ENCODE peak calls at places on chromosomes 11 and 22, in ten cellular contexts. M is glutamatergic neuron, N is body of pancreas, J is uterus, U is epithelial cell of esophagus, G is brain microvascular endothelial cell, Y is dorsolateral prefrontal cortex, B is IMR-90, W is suprapubic skin, Z is vagina. I is an unnamed sample.

GRCh38 chr11:111097191-111097590 is 148.3 kb upstream of the POU2AF2 start:
- DNase-seq in M (no peak), N (peak; percentile 42), J (peak; percentile 57), U (peak; percentile 50), G (no peak), Y (no peak), B (peak; percentile 62), W (no peak), Z (no peak), I (peak; percentile 48)

GRCh38 chr11:44178381-44178780 is 82.9 kb downstream of the EXT2 start:
- DNase-seq in M (no peak), N (no peak), J (no peak), U (no peak), G (peak; percentile 40), Y (no peak), B (peak; percentile 61), W (no peak), Z (no peak), I (no peak)

GRCh38 chr11:119414734-119415133 is 8.2 kb downstream of the THY1 start:
- DNase-seq in M (no peak), N (no peak), J (no peak), U (no peak), G (no peak), Y (no peak), B (no peak), W (no peak), Z (no peak), I (no peak)

GRCh38 chr11:45646275-45646970 is 19.0 kb downstream of the CHST1 start:
- DNase-seq in M (no peak), N (no peak), J (no peak), U (peak; percentile 35), G (peak; percentile 40), Y (no peak), B (peak; percentile 22), W (no peak), Z (no peak), I (no peak)

GRCh38 chr11:63573881-63574855 is 11.0 kb upstream of the PLAAT2 start:
- DNase-seq in M (no peak), N (peak; percentile 56), J (peak; percentile 49), U (no peak), G (peak; percentile 87), Y (no peak), B (peak; percentile 85), W (no peak), Z (no peak), I (no peak)

GRCh38 chr11:128686745-128687177 is 7.1 kb upstream of the FLI1 start:
- DNase-seq in M (peak; percentile 48), N (peak; percentile 40), J (peak; percentile 22), U (peak; percentile 77), G (peak; percentile 35), Y (no peak), B (peak; percentile 50), W (no peak), Z (no peak), I (no peak)

GRCh38 chr11:73916435-73916834 is 34.4 kb upstream of the DNAJB13 start:
- DNase-seq in M (no peak), N (peak; percentile 45), J (no peak), U (peak; percentile 21), G (no peak), Y (no peak), B (peak; percentile 53), W (no peak), Z (no peak), I (no peak)

GRCh38 chr11:23124996-23125395 is 264.7 kb upstream of the CCDC179 start:
- DNase-seq in M (no peak), N (peak; percentile 10), J (no peak), U (no peak), G (no peak), Y (no peak), B (no peak), W (no peak), Z (no peak), I (no peak)

GRCh38 chr11:73225001-73225686 is 7.1 kb downstream of the P2RY2 start:
- DNase-seq in M (peak; percentile 6), N (no peak), J (peak; percentile 4), U (no peak), G (no peak), Y (no peak), B (no peak), W (peak; percentile 28), Z (no peak), I (no peak)

GRCh38 chr11:316031-316701 is 2.3 kb downstream of the IFITM1 start:
- DNase-seq in M (no peak), N (no peak), J (peak; percentile 37), U (no peak), G (no peak), Y (no peak), B (no peak), W (peak; percentile 72), Z (no peak), I (no peak)

GRCh38 chr11:122023614-122024250 is 92.3 kb downstream of the BLID start:
- DNase-seq in M (no peak), N (no peak), J (no peak), U (no peak), G (no peak), Y (no peak), B (no peak), W (no peak), Z (no peak), I (no peak)

GRCh38 chr11:101867951-101868350 is 46.9 kb upstream of the CEP126 start:
- DNase-seq in M (no peak), N (no peak), J (no peak), U (no peak), G (peak; percentile 25), Y (no peak), B (peak; percentile 58), W (no peak), Z (no peak), I (no peak)

DNA sequence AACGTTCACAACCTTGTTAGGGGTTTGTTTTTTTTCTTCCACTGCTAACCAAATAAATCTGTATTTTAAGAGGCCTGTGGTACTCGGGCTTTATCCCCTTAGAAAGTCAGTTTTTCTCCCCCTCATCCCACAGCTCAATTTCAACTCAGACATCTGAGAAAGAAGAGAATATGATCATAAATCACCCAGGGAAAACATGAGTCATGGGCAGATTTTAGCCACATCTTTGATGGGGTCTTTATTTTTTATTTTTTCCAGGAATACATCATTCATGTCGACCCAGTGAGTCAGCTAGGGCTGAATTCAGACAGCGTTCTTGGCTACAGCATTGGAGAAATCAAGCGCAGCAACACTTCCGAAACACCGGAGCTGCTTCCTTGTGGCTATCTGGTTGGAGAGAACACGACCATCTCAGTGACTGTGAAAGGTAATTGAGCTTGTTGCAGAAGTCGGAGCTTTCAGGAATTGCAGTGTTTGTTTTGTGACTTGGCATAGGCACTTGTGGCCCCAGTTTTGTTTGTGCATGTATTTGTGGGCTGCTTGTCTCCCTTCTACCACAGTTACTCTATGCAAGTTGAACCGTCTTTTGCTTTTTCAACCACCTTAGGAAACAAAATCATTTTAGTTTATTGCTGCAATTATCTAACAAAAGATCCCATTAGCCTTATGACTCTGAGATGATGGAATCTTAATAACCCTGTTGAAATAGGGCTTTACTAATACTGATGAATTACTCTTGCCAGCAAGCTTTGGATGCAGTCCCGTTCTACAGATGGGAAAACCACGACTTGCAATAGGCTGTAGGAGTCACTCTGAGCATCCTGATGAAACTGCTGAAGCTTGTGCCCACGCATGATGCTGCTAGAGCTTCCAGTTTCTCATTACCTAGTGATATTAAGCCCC is 62.7 kb downstream of the DBX1 start:
- DNase-seq in M (no peak), N (no peak), J (peak; percentile 69), U (no peak), G (peak; percentile 92), Y (no peak), B (peak; percentile 93), W (no peak), Z (no peak), I (no peak)
- TF ChIP-seq CTCF in M (no peak), N (no peak), J (no peak), U (no peak), G (no peak), Y (no peak), B (no peak), W (no peak), Z (no peak), I (no peak)

DNA sequence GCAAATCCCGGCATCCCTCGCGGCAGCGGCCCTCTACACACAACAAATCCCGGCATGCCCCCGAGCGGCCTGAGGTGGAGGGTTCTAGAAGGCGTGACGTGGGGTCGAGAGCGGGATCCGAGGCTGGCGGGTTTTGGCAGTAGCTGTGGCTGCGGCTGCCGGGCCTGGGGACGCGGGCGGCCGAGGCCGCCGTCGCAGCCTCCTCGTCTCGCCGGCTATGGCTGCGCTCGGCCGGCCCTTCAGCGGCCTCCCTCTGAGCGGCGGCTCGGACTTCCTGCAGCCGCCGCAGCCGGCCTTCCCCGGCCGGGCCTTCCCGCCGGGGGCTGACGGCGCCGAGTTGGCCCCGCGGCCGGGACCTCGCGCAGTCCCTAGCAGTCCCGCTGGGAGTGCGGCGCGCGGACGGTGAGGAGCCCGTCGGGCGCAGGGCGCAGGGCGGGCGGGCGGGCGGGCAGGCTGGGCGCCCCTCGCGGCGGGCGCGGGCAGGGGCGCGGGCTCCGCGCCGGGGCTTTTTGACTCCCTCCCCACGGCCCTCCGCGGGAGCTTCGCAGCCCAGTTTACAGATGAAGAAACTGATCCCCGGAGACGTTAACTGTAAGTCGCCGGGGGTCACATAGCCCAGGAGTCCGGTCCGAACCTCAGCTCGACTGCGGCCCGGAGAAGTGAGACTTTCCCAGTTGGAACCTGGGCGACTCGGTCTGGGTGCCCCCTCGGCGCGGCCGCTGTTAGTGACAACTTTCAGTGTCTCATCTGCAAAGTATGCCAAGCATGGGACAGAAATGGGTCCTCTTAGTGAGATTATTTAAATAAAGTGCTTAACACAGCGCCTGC is at the start of gene CCDC117:
- DNase-seq in M (peak; percentile 95), N (peak; percentile 96), J (peak; percentile 93), U (peak; percentile 97), G (peak; percentile 94), Y (peak; percentile 97), B (peak; percentile 95), W (peak; percentile 97), Z (peak; percentile 93), I (peak; percentile 82)
- TF ChIP-seq CTCF in M (peak; percentile 23), N (no peak), J (peak; percentile 27), U (no peak), G (peak; percentile 20), Y (peak; percentile 5), B (peak; percentile 45), W (peak; percentile 22), Z (no peak), I (peak; percentile 49)

GRCh38 chr11:70942593-70942992 is 309.8 kb downstream of the SHANK2 start:
- DNase-seq in M (peak; percentile 36), N (no peak), J (no peak), U (no peak), G (no peak), Y (no peak), B (no peak), W (no peak), Z (no peak), I (no peak)
- TF ChIP-seq CTCF in M (peak; percentile 68), N (no peak), J (no peak), U (peak; percentile 38), G (peak; percentile 56), Y (no peak), B (no peak), W (no peak), Z (no peak), I (peak; percentile 40)

DNA sequence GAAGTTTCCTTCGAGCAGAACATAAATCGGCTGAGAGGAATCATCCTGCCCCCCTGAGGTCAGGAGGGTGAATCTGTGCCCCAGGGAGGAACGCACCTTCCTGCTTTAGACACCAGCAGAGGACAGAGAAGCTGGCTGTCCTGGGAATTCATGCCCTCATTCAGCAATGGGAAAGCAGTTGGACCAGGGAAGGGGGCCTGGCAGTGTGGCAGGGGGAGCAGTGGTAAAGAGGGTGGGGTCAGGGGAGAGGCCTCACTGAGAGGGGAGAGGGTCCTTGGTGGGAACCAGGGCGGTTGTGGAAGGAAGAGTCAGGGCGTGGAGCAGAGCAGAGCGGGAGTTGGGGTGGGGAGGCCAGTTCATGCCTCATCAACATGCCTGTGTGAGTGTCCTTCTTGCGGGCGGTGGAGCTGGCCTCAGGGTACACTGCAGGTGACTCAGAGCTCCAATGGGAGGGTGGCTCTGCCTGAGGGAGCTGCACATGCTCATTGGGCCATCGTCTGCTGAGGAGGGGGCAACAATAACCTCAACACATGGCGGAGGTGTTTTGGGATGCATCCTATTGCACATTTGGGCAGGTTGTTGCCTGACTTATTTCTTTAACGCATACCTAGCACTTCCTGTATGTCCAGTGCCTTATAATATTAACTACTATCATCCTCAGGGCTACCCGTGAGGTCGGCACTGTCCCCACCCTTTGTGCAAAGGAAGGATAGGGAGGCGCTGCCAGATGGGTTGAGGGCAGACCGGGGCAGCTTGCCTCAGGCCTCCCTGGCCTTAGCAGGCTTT is 23.2 kb downstream of the MED15 start:
- DNase-seq in M (no peak), N (no peak), J (no peak), U (peak; percentile 97), G (peak; percentile 82), Y (no peak), B (peak; percentile 83), W (no peak), Z (no peak), I (no peak)
- TF ChIP-seq CTCF in M (no peak), N (no peak), J (no peak), U (no peak), G (no peak), Y (no peak), B (no peak), W (no peak), Z (no peak), I (no peak)